ENCODE peak calls at places on chromosomes 5 and 9, in four cellular contexts. K, B, V and S are unnamed samples. For H3K4me1, the result is how much of the 10 kb centered on the place peaks cover.

GRCh38 chr5:124922255-124922975 is 176.0 kb upstream of the ZNF608 start:
- DNase-seq in K (no peak), B (peak), V (no peak), S (no peak)

GRCh38 chr5:154753792-154754191 is 1.4 kb upstream of the LARP1 start:
- DNase-seq in K (no peak), B (peak), V (peak), S (no peak)

GRCh38 chr5:80576383-80576782 is 6.3 kb upstream of the ANKRD34B start:
- DNase-seq in K (no peak), B (no peak), V (no peak), S (no peak)

GRCh38 chr9:87336914-87337333 is 160.7 kb upstream of the DAPK1 start:
- DNase-seq in K (peak), B (peak), V (no peak), S (no peak)

GRCh38 chr5:54113060-54113459 is 197.3 kb downstream of the ARL15 start:
- DNase-seq in K (no peak), B (peak), V (no peak), S (no peak)

GRCh38 chr5:41843456-41844112 is 26.6 kb downstream of the OXCT1 start:
- DNase-seq in K (peak), B (peak), V (no peak), S (peak)

GRCh38 chr9:71748280-71748743 is 20.0 kb downstream of the CEMIP2 start:
- DNase-seq in K (no peak), B (peak), V (no peak), S (no peak)

GRCh38 chr9:131382850-131383729 is 10.8 kb upstream of the PRRC2B start:
- DNase-seq in K (no peak), B (peak), V (no peak), S (no peak)

GRCh38 chr5:168266016-168266415 is 25.4 kb upstream of the WWC1 start:
- DNase-seq in K (no peak), B (no peak), V (no peak), S (no peak)

GRCh38 chr5:57650360-57651069 is 167.9 kb upstream of the ACTBL2 start:
- DNase-seq in K (peak), B (peak), V (no peak), S (peak)

GRCh38 chr9:94167055-94167346 is 82.7 kb downstream of the PTPDC1 start:
- DNase-seq in K (no peak), B (peak), V (no peak), S (no peak)

GRCh38 chr9:92492781-92493401 is 10.6 kb upstream of the ASPN start:
- DNase-seq in K (no peak), B (no peak), V (no peak), S (no peak)

GRCh38 chr5:98454904-98455303 is 318.6 kb upstream of the RGMB start:
- DNase-seq in K (no peak), B (peak), V (no peak), S (no peak)

GRCh38 chr5:12017037-12017436 is 112.8 kb upstream of the CTNND2 start:
- DNase-seq in K (no peak), B (no peak), V (no peak), S (no peak)

GRCh38 chr9:119802621-119803020 is 433.4 kb upstream of the BRINP1 start:
- DNase-seq in K (no peak), B (no peak), V (no peak), S (no peak)

GRCh38 chr5:80967500-80968181 is 7.5 kb downstream of the RASGRF2 start:
- DNase-seq in K (no peak), B (peak), V (no peak), S (no peak)

GRCh38 chr5:173047838-173048105 is 8.4 kb upstream of the CREBRF start:
- DNase-seq in K (no peak), B (no peak), V (no peak), S (no peak)

GRCh38 chr9:3511537-3511936 is 14.3 kb downstream of the RFX3 start:
- DNase-seq in K (no peak), B (peak), V (no peak), S (no peak)
- H3K4me1 ChIP-seq in K (under half), B (under half), V (under half), S (under half)

GRCh38 chr9:109117856-109118801 is 1.6 kb downstream of the TMEM245 start:
- DNase-seq in K (peak), B (peak), V (no peak), S (no peak)

GRCh38 chr9:109115931-109116541 is 3.7 kb downstream of the TMEM245 start:
- DNase-seq in K (no peak), B (no peak), V (no peak), S (no peak)

GRCh38 chr9:109113892-109114609 is 5.7 kb downstream of the TMEM245 start:
- DNase-seq in K (no peak), B (peak), V (no peak), S (no peak)

GRCh38 chr9:109113239-109113638 is 6.5 kb downstream of the TMEM245 start:
- DNase-seq in K (no peak), B (no peak), V (no peak), S (no peak)

DNA sequence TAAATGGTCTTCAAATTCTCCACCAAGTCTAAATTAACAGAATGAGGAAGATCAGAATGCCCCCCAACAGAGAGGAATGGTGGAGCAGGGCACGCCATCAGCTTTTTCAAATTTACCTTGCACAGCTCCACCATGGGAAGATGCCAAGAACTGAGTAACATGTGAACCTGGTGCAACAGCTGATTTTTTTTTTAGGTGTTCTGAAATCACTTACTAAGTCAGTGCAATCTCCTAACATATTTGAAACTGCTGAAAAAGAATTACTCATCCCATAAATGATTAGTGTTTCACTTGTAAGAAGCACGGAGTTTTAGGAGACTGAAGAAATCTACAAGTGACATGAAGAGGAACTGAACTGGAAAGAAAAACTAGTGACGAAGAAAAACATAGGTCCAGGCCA is 5.1 kb downstream of the TMEM245 start:
- DNase-seq in K (no peak), B (peak), V (no peak), S (no peak)
- H3K4me1 ChIP-seq in K (half or more), B (under half), V (under half), S (half or more)

DNA sequence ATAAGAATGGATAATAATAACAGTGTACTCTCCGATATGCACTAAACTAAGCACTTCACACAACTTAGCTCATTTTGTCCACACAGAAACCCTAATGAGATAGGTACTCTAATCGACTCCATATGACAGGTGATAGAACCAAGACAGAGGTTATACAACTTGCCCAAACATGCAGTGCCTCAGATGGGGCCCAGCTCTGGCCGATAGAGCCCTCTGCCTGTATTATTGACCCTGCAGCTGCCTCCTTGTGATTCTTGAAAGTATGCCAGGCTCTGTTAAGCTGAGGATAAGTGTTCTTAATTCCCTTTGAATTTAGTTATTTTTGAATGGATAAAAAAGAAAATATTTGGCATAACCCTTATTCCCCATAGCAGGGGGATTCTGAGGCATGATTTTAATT is 78.5 kb downstream of the HMHB1 start:
- DNase-seq in K (no peak), B (no peak), V (no peak), S (no peak)
- H3K4me1 ChIP-seq in K (under half), B (under half), V (under half), S (under half)

GRCh38 chr9:114592356-114592755 is 4.8 kb downstream of the ATP6V1G1 start:
- DNase-seq in K (peak), B (peak), V (peak), S (peak)

GRCh38 chr9:114594136-114594535 is 6.6 kb downstream of the ATP6V1G1 start:
- DNase-seq in K (no peak), B (no peak), V (no peak), S (no peak)

GRCh38 chr9:114590328-114590727 is 2.8 kb downstream of the ATP6V1G1 start:
- DNase-seq in K (no peak), B (no peak), V (no peak), S (no peak)

GRCh38 chr9:114588671-114589526 is 1.3 kb downstream of the ATP6V1G1 start:
- DNase-seq in K (no peak), B (peak), V (no peak), S (no peak)

DNA sequence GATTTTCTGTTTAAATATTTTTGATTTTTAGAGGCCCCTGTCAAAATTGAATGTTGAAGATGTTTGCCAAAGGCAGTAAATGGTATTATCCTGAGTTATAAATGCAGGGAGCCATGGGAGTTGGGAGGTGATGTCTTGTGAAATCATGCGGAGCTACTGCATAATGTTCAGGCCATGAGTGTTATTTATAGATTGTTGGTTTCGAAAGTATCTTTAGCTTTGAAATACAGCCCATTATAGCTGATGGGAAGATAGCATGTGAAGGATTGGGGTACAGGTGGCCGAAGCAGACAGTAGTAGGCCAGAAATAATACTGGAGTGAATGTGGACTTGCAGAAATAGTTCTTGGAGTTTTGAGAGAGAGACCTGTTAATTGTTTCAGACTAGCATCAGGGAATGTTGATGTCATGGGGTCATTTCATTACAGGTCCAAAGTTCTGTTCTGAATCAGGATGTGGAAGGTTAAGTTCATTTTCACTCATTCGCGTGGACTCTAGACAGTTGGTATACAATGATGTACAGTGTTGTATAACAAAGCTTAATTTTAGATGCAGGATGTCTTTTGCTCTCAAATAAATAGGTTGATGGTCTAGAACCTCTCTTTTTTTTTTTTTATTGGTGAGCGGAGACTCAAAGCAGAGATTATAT is 3.8 kb downstream of the ATP6V1G1 start:
- DNase-seq in K (no peak), B (peak), V (no peak), S (no peak)
- H3K4me1 ChIP-seq in K (half or more), B (under half), V (under half), S (half or more)

DNA sequence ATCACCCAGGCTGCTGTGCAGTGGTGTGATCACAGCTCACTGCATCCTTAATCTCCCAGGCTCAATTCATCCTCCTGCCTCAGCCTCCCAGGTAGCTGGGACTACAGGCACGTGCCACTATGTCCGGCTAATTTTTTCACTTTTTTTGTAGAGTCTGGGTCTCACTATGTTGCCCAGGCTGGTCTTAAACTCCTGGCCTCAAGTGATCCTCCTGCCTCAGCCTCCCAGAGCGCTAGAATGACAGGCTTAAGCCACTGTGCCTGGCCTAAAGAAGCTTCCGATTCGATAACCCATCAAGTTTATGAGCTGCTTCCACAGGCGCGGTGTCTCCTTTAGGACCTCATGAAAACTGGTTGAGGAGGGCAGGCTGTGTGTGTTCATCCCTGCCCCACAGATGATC is 16.2 kb downstream of the COL27A1 start:
- DNase-seq in K (no peak), B (no peak), V (no peak), S (no peak)
- H3K4me1 ChIP-seq in K (under half), B (half or more), V (under half), S (under half)

GRCh38 chr5:151073280-151073679 is 7.6 kb downstream of the TNIP1 start:
- DNase-seq in K (no peak), B (no peak), V (no peak), S (no peak)
- H3K4me1 ChIP-seq in K (half or more), B (half or more), V (under half), S (half or more)

GRCh38 chr9:110775724-110776123 is 107.1 kb downstream of the MUSK start:
- DNase-seq in K (no peak), B (no peak), V (no peak), S (no peak)

GRCh38 chr9:110777843-110778215 is 109.2 kb downstream of the MUSK start:
- DNase-seq in K (no peak), B (peak), V (no peak), S (no peak)

GRCh38 chr9:110777201-110777842 is 108.7 kb downstream of the MUSK start:
- DNase-seq in K (no peak), B (peak), V (no peak), S (no peak)

DNA sequence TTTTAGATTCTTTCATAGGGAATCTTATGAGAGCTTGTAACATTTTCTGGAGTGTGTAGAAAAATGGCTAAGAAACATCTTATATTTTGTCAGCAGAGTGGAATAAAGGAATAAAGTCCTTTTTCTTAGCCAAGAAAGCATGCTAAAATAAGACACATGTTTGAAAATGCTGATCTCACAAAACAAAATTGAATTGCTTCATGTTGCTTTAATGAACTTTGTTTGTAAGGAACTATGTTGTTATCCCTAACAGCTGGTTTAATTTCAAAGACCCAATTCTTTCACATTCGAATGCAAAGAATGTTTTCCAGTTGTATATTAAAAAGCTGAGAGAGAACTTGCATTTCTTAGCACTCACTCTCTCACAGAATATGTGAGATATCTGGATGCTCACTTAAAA is 107.6 kb downstream of the MUSK start:
- DNase-seq in K (no peak), B (no peak), V (no peak), S (no peak)
- H3K4me1 ChIP-seq in K (under half), B (under half), V (under half), S (under half)

GRCh38 chr5:93574041-93574938 is 6.7 kb downstream of the NR2F1-AS1 start:
- DNase-seq in K (no peak), B (no peak), V (no peak), S (no peak)
- H3K4me1 ChIP-seq in K (under half), B (under half), V (under half), S (under half)

GRCh38 chr5:158070855-158071254 is 211.9 kb upstream of the CLINT1 start:
- DNase-seq in K (no peak), B (no peak), V (no peak), S (no peak)

GRCh38 chr5:158074992-158075769 is 216.2 kb upstream of the CLINT1 start:
- DNase-seq in K (peak), B (peak), V (peak), S (peak)

GRCh38 chr5:158079097-158079496 is 220.2 kb upstream of the CLINT1 start:
- DNase-seq in K (no peak), B (no peak), V (no peak), S (no peak)

GRCh38 chr5:158069838-158070237 is 210.9 kb upstream of the CLINT1 start:
- DNase-seq in K (no peak), B (no peak), V (no peak), S (no peak)

DNA sequence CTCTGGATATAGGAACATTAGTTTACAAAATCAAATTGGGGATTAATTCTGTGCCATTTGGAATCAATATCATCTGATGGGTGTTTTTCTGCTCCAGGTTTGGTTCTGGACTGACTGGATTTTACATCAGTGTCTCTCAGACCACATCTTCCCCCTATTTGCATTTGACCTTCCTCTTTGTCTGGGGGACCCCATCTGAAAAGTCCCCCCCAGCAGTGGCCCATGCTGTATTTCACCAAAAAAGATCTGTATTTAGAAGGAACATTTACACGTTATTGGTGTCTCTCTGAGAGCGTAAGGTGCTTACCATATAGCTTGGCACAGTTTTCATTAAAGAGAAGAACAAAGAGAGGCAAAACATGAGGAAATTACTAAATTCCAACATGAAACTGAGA is 215.6 kb upstream of the CLINT1 start:
- DNase-seq in K (no peak), B (no peak), V (no peak), S (no peak)
- H3K4me1 ChIP-seq in K (under half), B (under half), V (under half), S (under half)